ENCODE peak calls at places on chromosomes 7 and 10, in five cellular contexts. Y is endodermal cell, H is uterus, I is GM23338, V is WERI-Rb-1. P is an unnamed sample.
A peak's percentile ranks its signal among the peaks of the same experiment; 100 is the strongest.

GRCh38 chr10:18145652-18146051 is 5.4 kb downstream of the CACNB2 start:
- DNase-seq in Y (no peak), H (peak; percentile 40), I (peak; percentile 16), V (no peak), P (no peak)

GRCh38 chr7:141339603-141340002 is 211.6 kb upstream of the AGK start:
- DNase-seq in Y (peak; percentile 56), H (no peak), I (peak; percentile 41), V (no peak), P (peak; percentile 57)

GRCh38 chr7:68148440-68148839 is 1151.8 kb downstream of the TYW1 start:
- DNase-seq in Y (no peak), H (no peak), I (no peak), V (no peak), P (no peak)

GRCh38 chr7:41754046-41754445 is 51.2 kb upstream of the INHBA start:
- DNase-seq in Y (no peak), H (no peak), I (no peak), V (no peak), P (no peak)

GRCh38 chr7:116689787-116690186 is 17.8 kb downstream of the MET start:
- DNase-seq in Y (no peak), H (no peak), I (no peak), V (no peak), P (no peak)

GRCh38 chr7:78747568-78747967 is 705.9 kb downstream of the MAGI2 start:
- DNase-seq in Y (no peak), H (no peak), I (peak; percentile 30), V (no peak), P (no peak)

GRCh38 chr7:39071116-39071515 is 93.4 kb downstream of the POU6F2 start:
- DNase-seq in Y (no peak), H (no peak), I (no peak), V (no peak), P (no peak)

GRCh38 chr10:66917104-66917503 is 8.7 kb upstream of the LRRTM3 start:
- DNase-seq in Y (no peak), H (no peak), I (peak; percentile 77), V (no peak), P (no peak)

GRCh38 chr7:140402178-140402835 is 1.6 kb upstream of the RAB19 start:
- DNase-seq in Y (no peak), H (no peak), I (no peak), V (no peak), P (no peak)

GRCh38 chr10:8981277-8981676 is 926.8 kb downstream of the GATA3 start:
- DNase-seq in Y (no peak), H (no peak), I (no peak), V (no peak), P (no peak)

GRCh38 chr10:80133221-80133620 is 691 bp downstream of the PLAC9 start:
- DNase-seq in Y (peak; percentile 65), H (peak; percentile 42), I (peak; percentile 24), V (no peak), P (no peak)

GRCh38 chr7:1665721-1666250 is 4.3 kb upstream of the ELFN1 start:
- DNase-seq in Y (peak; percentile 73), H (peak; percentile 14), I (peak; percentile 43), V (peak; percentile 42), P (peak; percentile 53)

GRCh38 chr7:74587435-74588126 is 69.9 kb upstream of the GTF2I start:
- DNase-seq in Y (peak; percentile 89), H (peak; percentile 89), I (peak; percentile 67), V (no peak), P (peak; percentile 95)

GRCh38 chr10:125002423-125003145 is 60.7 kb downstream of the ZRANB1 start:
- DNase-seq in Y (peak; percentile 50), H (peak; percentile 15), I (no peak), V (no peak), P (no peak)

GRCh38 chr7:140591178-140591902 is 49.3 kb downstream of the DENND2A start:
- DNase-seq in Y (no peak), H (no peak), I (no peak), V (no peak), P (no peak)

GRCh38 chr7:74182453-74183090 is 8.4 kb downstream of the EIF4H start:
- DNase-seq in Y (no peak), H (no peak), I (no peak), V (no peak), P (no peak)

GRCh38 chr10:78543749-78544446 is 510.2 kb downstream of the RPS24 start:
- DNase-seq in Y (no peak), H (peak; percentile 88), I (no peak), V (peak; percentile 29), P (no peak)

GRCh38 chr10:124677291-124677690 is 66.9 kb downstream of the FAM53B start:
- DNase-seq in Y (no peak), H (no peak), I (no peak), V (no peak), P (no peak)

GRCh38 chr7:44277391-44277790 is 48.0 kb downstream of the CAMK2B start:
- DNase-seq in Y (peak; percentile 42), H (no peak), I (no peak), V (peak; percentile 0), P (peak; percentile 3)

GRCh38 chr10:21758239-21758638 is 224.2 kb downstream of the MLLT10 start:
- DNase-seq in Y (peak; percentile 76), H (no peak), I (no peak), V (no peak), P (no peak)

GRCh38 chr7:144835166-144835611 is 664 bp downstream of the TPK1 start:
- DNase-seq in Y (no peak), H (peak; percentile 33), I (peak; percentile 59), V (peak; percentile 57), P (peak; percentile 39)

GRCh38 chr10:126905776-126906703 is 812 bp downstream of the DOCK1 start:
- DNase-seq in Y (peak; percentile 88), H (no peak), I (peak; percentile 88), V (no peak), P (no peak)

GRCh38 chr7:2953588-2954407 is 89.9 kb downstream of the CARD11 start:
- DNase-seq in Y (peak; percentile 29), H (no peak), I (no peak), V (peak; percentile 58), P (no peak)

GRCh38 chr7:117859246-117859812 is 13.9 kb downstream of the CTTNBP2 start:
- DNase-seq in Y (no peak), H (no peak), I (no peak), V (no peak), P (no peak)

GRCh38 chr10:132704008-132704814 is 81.7 kb downstream of the NKX6-2 start:
- DNase-seq in Y (peak; percentile 31), H (no peak), I (no peak), V (no peak), P (no peak)

GRCh38 chr7:112226701-112227276 is 20.3 kb downstream of the ZNF277 start:
- DNase-seq in Y (no peak), H (no peak), I (no peak), V (no peak), P (no peak)

GRCh38 chr7:70632400-70632799 is 499.5 kb upstream of the GALNT17 start:
- DNase-seq in Y (no peak), H (no peak), I (no peak), V (peak; percentile 42), P (no peak)

GRCh38 chr7:128794020-128794419 is 2.3 kb downstream of the CCDC136 start:
- DNase-seq in Y (no peak), H (no peak), I (no peak), V (no peak), P (no peak)

GRCh38 chr10:53601260-53601875 is 828.8 kb upstream of the MBL2 start:
- DNase-seq in Y (no peak), H (no peak), I (peak; percentile 75), V (no peak), P (no peak)

GRCh38 chr7:85449478-85449877 is 262.6 kb upstream of the SEMA3D start:
- DNase-seq in Y (no peak), H (no peak), I (no peak), V (no peak), P (no peak)

GRCh38 chr7:64905547-64905946 is 2.5 kb downstream of the ZNF273 start:
- DNase-seq in Y (no peak), H (no peak), I (no peak), V (no peak), P (no peak)

GRCh38 chr10:132448248-132448731 is 51.3 kb downstream of the PWWP2B start:
- DNase-seq in Y (peak; percentile 93), H (peak; percentile 78), I (peak; percentile 79), V (peak; percentile 65), P (peak; percentile 64)

GRCh38 chr7:7438851-7439250 is 96.8 kb downstream of the COL28A1 start:
- DNase-seq in Y (no peak), H (no peak), I (no peak), V (no peak), P (no peak)

GRCh38 chr7:101108330-101108857 is 18.5 kb upstream of the SERPINE1 start:
- DNase-seq in Y (no peak), H (peak; percentile 51), I (no peak), V (no peak), P (no peak)

GRCh38 chr10:32190890-32191491 is 134.8 kb upstream of the KIF5B start:
- DNase-seq in Y (no peak), H (no peak), I (peak; percentile 56), V (no peak), P (no peak)

GRCh38 chr10:77518910-77519274 is 118.7 kb downstream of the KCNMA1 start:
- DNase-seq in Y (peak; percentile 28), H (no peak), I (no peak), V (no peak), P (no peak)

GRCh38 chr10:34815174-34816066 is at the start of gene PARD3:
- DNase-seq in Y (peak; percentile 91), H (peak; percentile 60), I (peak; percentile 81), V (peak; percentile 67), P (peak; percentile 84)
- H3K4me3 ChIP-seq in Y (peak within 1 kb of the TSS; percentile 96), H (peak within 1 kb of the TSS; percentile 94), I (peak within 1 kb of the TSS; percentile 94), V (peak within 1 kb of the TSS; percentile 82), P (peak within 1 kb of the TSS; percentile 72)

GRCh38 chr10:19629559-19629958 is 186.7 kb upstream of the PLXDC2 start:
- DNase-seq in Y (peak; percentile 63), H (peak; percentile 59), I (peak; percentile 34), V (no peak), P (no peak)
- TF ChIP-seq CTCF in Y (no peak), H (no peak), I (peak; percentile 16), V (no peak), P (no peak)

GRCh38 chr10:93074137-93074596 is 474 bp downstream of the CYP26A1 start:
- DNase-seq in Y (peak; percentile 84), H (no peak), I (peak; percentile 71), V (peak; percentile 34), P (no peak)
- H3K4me3 ChIP-seq in Y (peak overlapping the region; percentile 93), H (peak overlapping the region; percentile 5), I (peak overlapping the region; percentile 70), V (peak overlapping the region; percentile 43), P (no peak overlapping the region)

GRCh38 chr7:442457-442856 is 77.2 kb downstream of the PDGFA start:
- DNase-seq in Y (no peak), H (no peak), I (no peak), V (no peak), P (no peak)
- TF ChIP-seq CTCF in Y (no peak), H (no peak), I (no peak), V (no peak), P (no peak)